ENCODE peak calls at places on chromosomes 4 and X, in eight cellular contexts. K is SHP77, Y is aorta, H is glutamatergic neuron, T is AG04450, W is RPMI7951, S is nucleus accumbens, N is dermis blood vessel endothelial cell. A is an unnamed sample.

GRCh38 chrX:152904151-152905080 is 6.5 kb downstream of the ZNF185 start:
- DNase-seq in Y (peak), H (peak), S (no peak), W (peak), N (peak), T (no peak), K (no peak), A (peak)

GRCh38 chr4:186497043-186497442 is 58.3 kb downstream of the MTNR1A start:
- DNase-seq in T (no peak), S (no peak), H (no peak), K (no peak), Y (no peak), N (no peak), W (no peak), A (no peak)

GRCh38 chrX:134803551-134804183 is 145.4 kb upstream of the PLAC1 start:
- DNase-seq in K (no peak), N (no peak), S (no peak), H (no peak), T (no peak), Y (no peak), W (no peak), A (no peak)

GRCh38 chr4:71827811-71828210 is 43.9 kb upstream of the GC start:
- DNase-seq in H (no peak), K (no peak), T (no peak), N (no peak), W (no peak), Y (no peak), S (no peak), A (no peak)

GRCh38 chr4:86496094-86497060 is 97.7 kb upstream of the PTPN13 start:
- DNase-seq in Y (no peak), N (peak), W (peak), T (peak), K (peak), H (peak), S (no peak), A (peak)

GRCh38 chrX:45862801-45863200 is 662.1 kb upstream of the DIPK2B start:
- DNase-seq in Y (no peak), N (no peak), S (no peak), H (no peak), W (no peak), K (no peak), T (no peak), A (no peak)

GRCh38 chr4:1193206-1194027 is 21.0 kb upstream of the SPON2 start:
- DNase-seq in Y (no peak), K (no peak), T (no peak), W (no peak), N (no peak), H (peak), S (no peak), A (no peak)

GRCh38 chrX:110212299-110212698 is 105.6 kb downstream of the AMMECR1 start:
- DNase-seq in W (no peak), K (no peak), T (no peak), H (no peak), Y (no peak), S (no peak), N (peak), A (no peak)

GRCh38 chr4:8019396-8020365 is 80.0 kb upstream of the AFAP1 start:
- DNase-seq in Y (no peak), H (no peak), N (no peak), T (no peak), W (no peak), S (no peak), K (no peak), A (no peak)

A was measured in myocyte.